ENCODE peak calls at places on chromosomes 1 and 21, in nine cellular contexts. E, Q, O, G, D, T, W, P and I are unnamed samples.

GRCh38 chr1:58855351-58856165 is 71.7 kb upstream of the JUN start:
- DNase-seq in W (no peak), D (no peak), E (no peak), P (no peak), G (no peak), T (no peak), Q (no peak), O (no peak), I (no peak)

GRCh38 chr1:167795810-167796740 is 74.3 kb downstream of the MPZL1 start:
- DNase-seq in T (peak; percentile 37), O (no peak), Q (no peak), W (no peak), G (no peak), P (peak; percentile 82), E (peak; percentile 52), D (no peak), I (no peak)

GRCh38 chr21:45818276-45818903 is 163.2 kb upstream of the COL6A1 start:
- DNase-seq in D (no peak), G (no peak), P (peak; percentile 55), E (no peak), W (no peak), O (peak; percentile 20), Q (no peak), T (peak; percentile 76), I (no peak)

GRCh38 chr1:48853006-48853405 is 76.3 kb upstream of the BEND5 start:
- DNase-seq in P (no peak), T (peak; percentile 96), G (no peak), Q (no peak), O (no peak), W (no peak), D (no peak), E (no peak), I (no peak)

GRCh38 chr1:247385283-247385682 is 30.7 kb upstream of the NLRP3 start:
- DNase-seq in T (peak; percentile 56), O (no peak), D (no peak), P (no peak), E (no peak), Q (no peak), W (no peak), G (no peak), I (no peak)

GRCh38 chr1:39410915-39411436 is 80.5 kb upstream of the BMP8A start:
- DNase-seq in P (peak; percentile 95), W (peak; percentile 78), Q (peak; percentile 77), T (peak; percentile 98), G (peak; percentile 15), O (peak; percentile 77), D (peak; percentile 30), E (peak; percentile 87), I (peak; percentile 83)

GRCh38 chr1:205812271-205812877 is 624 bp downstream of the SLC41A1 start:
- DNase-seq in E (peak; percentile 78), G (peak; percentile 7), O (peak; percentile 28), P (peak; percentile 70), Q (no peak), W (peak; percentile 28), D (peak; percentile 48), T (peak; percentile 48), I (no peak)

GRCh38 chr1:160192234-160192633 is 1.9 kb downstream of the CASQ1 start:
- DNase-seq in T (no peak), O (no peak), P (no peak), D (no peak), Q (no peak), G (no peak), E (no peak), W (no peak), I (no peak)

GRCh38 chr1:184811439-184812111 is 56.9 kb upstream of the EDEM3 start:
- DNase-seq in G (no peak), T (no peak), E (no peak), P (peak; percentile 81), Q (no peak), W (no peak), O (no peak), D (no peak), I (no peak)

GRCh38 chr21:16304700-16305099 is 574.9 kb downstream of the USP25 start:
- DNase-seq in G (no peak), Q (no peak), D (no peak), T (no peak), O (no peak), P (no peak), E (no peak), W (no peak), I (no peak)

GRCh38 chr21:16302851-16303282 is 573.1 kb downstream of the USP25 start:
- DNase-seq in E (no peak), Q (no peak), O (no peak), P (peak; percentile 76), G (no peak), D (no peak), T (peak; percentile 72), W (no peak), I (no peak)

GRCh38 chr21:16305686-16306085 is 575.9 kb downstream of the USP25 start:
- DNase-seq in O (no peak), D (peak; percentile 32), W (no peak), E (no peak), T (peak; percentile 48), G (no peak), P (no peak), Q (no peak), I (no peak)

GRCh38 chr21:16307256-16307655 is 577.5 kb downstream of the USP25 start:
- DNase-seq in Q (no peak), D (no peak), P (no peak), E (no peak), G (no peak), W (no peak), T (no peak), O (no peak), I (no peak)

GRCh38 chr21:16304189-16304588 is 574.4 kb downstream of the USP25 start:
- DNase-seq in O (no peak), P (no peak), W (no peak), E (no peak), Q (no peak), T (no peak), D (no peak), G (no peak), I (no peak)
- H3K4me3 ChIP-seq in O (no peak overlapping the region), P (no peak overlapping the region), W (no peak overlapping the region), E (no peak overlapping the region), Q (no peak overlapping the region), T (no peak overlapping the region), D (no peak overlapping the region), G (no peak overlapping the region), I (no peak overlapping the region)

GRCh38 chr1:208245185-208245705 is 1.1 kb upstream of the PLXNA2 start:
- DNase-seq in W (peak; percentile 94), E (peak; percentile 95), T (peak; percentile 97), P (peak; percentile 96), D (peak; percentile 89), O (peak; percentile 85), G (peak; percentile 67), Q (peak; percentile 84), I (peak; percentile 92)
- H3K4me3 ChIP-seq in W (peak overlapping the region; percentile 72), E (peak overlapping the region; percentile 90), T (peak overlapping the region; percentile 89), P (peak overlapping the region; percentile 91), D (no peak overlapping the region), O (peak overlapping the region; percentile 77), G (peak overlapping the region; percentile 60), Q (no peak overlapping the region), I (peak overlapping the region; percentile 66)

DNA sequence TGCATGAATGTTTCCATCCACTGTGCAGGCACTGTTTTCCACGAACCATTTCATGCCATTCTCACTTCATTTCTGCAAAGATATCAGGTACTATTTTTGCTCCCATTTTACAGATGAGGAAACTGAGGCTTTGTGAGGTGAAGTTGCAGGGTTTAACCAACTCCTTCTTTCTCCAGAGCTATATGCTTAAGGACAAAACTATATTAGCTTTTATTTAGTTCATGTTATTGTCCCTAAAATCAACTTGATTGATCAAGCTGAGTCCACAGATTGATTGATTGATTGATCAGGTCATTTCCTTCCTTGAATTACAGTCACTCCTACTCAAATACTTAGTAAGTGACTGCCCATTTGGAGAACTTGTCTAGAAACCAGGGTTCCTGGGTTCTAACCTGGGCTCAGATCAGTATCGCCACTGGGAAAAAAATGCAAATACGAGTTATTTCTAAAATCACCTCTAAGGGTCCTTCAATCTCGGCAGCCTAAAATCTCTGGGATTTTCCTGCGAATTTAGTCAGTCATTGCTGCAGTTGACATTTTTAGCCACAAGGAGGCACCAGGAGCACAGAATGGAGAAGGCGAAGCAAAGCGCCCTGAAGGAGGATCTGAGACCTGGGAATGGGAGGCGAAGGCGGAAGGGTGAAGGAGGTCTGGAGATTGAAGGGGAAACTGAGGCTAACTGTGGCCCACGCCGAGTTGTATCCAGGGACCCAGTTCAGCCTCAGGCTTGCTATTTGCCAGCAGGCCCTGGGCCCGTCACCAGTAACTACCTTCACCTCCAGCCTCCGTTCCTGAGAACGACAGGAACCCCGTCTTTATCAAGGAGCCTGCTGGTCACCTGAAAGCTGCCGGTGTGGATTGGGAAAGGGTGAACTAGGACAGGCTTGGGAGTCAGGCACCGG is 14.3 kb upstream of the MUL1 start:
- DNase-seq in D (peak; percentile 81), Q (peak; percentile 56), T (peak; percentile 85), E (peak; percentile 96), W (peak; percentile 57), O (peak; percentile 52), G (peak; percentile 46), P (peak; percentile 85), I (peak; percentile 73)
- H3K4me3 ChIP-seq in D (no peak overlapping the region), Q (no peak overlapping the region), T (no peak overlapping the region), E (no peak overlapping the region), W (no peak overlapping the region), O (no peak overlapping the region), G (no peak overlapping the region), P (peak overlapping the region; percentile 6), I (no peak overlapping the region)

GRCh38 chr1:23566304-23566703 is 7.0 kb upstream of the ID3 start:
- DNase-seq in T (no peak), O (no peak), P (no peak), W (no peak), G (no peak), D (no peak), Q (no peak), E (peak; percentile 74), I (no peak)

GRCh38 chr1:23567996-23568607 is 8.8 kb upstream of the ID3 start:
- DNase-seq in G (no peak), T (peak; percentile 49), D (peak; percentile 78), W (no peak), E (peak; percentile 83), Q (peak; percentile 69), O (no peak), P (peak; percentile 64), I (no peak)

GRCh38 chr1:23567629-23567995 is 8.3 kb upstream of the ID3 start:
- DNase-seq in O (no peak), Q (peak; percentile 44), D (no peak), G (no peak), P (peak; percentile 61), W (no peak), E (no peak), T (no peak), I (no peak)

GRCh38 chr1:23570001-23570691 is 10.8 kb upstream of the ID3 start:
- DNase-seq in G (no peak), D (no peak), P (no peak), W (no peak), E (no peak), O (no peak), Q (no peak), T (no peak), I (no peak)

DNA sequence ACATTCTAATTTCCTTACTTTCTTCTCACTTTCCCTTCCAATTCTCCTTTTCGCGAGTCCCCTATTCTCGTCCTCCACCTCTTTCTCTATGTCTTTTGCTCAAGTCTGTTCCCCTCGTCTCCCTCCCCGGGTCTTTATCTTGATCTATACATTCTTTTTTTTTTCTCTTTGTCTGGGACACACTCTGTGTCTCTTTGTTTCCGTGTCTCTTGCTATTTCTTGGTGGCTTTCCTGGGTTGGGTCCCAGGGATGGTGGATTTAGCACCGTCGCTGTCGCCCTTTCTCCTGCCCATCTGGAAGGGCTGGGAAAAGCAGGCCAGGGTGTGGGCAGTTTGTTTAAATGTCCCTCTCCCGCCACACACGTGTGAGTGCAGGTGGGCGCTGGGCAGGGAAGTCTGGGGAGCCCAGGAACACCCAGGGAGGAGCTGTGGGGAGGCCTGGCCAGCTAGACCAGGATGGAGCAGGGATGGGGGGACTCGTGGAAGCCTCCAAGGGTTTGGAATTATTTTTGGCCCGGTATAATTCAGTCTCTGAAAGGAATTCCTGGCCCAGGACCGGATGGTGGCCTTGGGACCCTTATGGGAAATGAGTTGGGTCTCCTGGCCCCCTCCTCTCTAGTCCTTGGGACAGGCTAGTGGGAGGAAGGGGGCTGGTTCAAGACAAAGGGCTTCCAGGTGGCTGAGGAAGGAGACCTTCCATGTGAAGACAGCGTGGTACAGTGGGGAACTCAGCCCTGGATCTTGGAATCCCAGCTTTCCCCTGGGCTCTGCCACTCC is 9.5 kb upstream of the ID3 start:
- DNase-seq in G (no peak), O (no peak), P (peak; percentile 66), W (no peak), E (no peak), D (no peak), T (peak; percentile 41), Q (peak; percentile 43), I (no peak)
- H3K4me3 ChIP-seq in G (peak overlapping the region; percentile 39), O (no peak overlapping the region), P (peak overlapping the region; percentile 87), W (peak overlapping the region; percentile 47), E (peak overlapping the region; percentile 77), D (peak overlapping the region; percentile 23), T (peak overlapping the region; percentile 64), Q (no peak overlapping the region), I (peak overlapping the region; percentile 68)